ENCODE peak calls at places on chromosome 5, in seven cellular contexts. D is right lobe of liver; Y is A549; E is nucleus accumbens; F is activated CD8-positive, alpha-beta memory T cell treated with anti-CD3 and anti-CD28 coated beads, Interleukin-2, amount 50 U/mL, for 48 hours; C is retina; I is activated T-cell treated with anti-CD3 and anti-CD28 coated beads, Interleukin-2, amount 50 U/mL, for 4 hours. H is an unnamed sample.

GRCh38 chr5:95861221-95861857 is 38.8 kb upstream of the GLRX start:
- DNase-seq in Y (peak), I (peak), E (no peak), F (peak), D (peak), C (no peak), H (no peak)

GRCh38 chr5:67493676-67494075 is 297.1 kb upstream of the CD180 start:
- DNase-seq in F (no peak), E (peak), I (no peak), Y (no peak), D (peak), C (peak), H (no peak)

GRCh38 chr5:29498860-29499259 is 1694.6 kb upstream of the CDH6 start:
- DNase-seq in Y (no peak), F (no peak), C (no peak), I (no peak), D (no peak), E (no peak), H (no peak)

GRCh38 chr5:67287795-67288194 is 91.2 kb upstream of the CD180 start:
- DNase-seq in C (peak), E (no peak), F (no peak), I (no peak), D (no peak), Y (no peak), H (no peak)

GRCh38 chr5:78731884-78732283 is 83.3 kb upstream of the LHFPL2 start:
- DNase-seq in C (no peak), D (no peak), Y (no peak), F (no peak), E (no peak), I (no peak), H (no peak)

GRCh38 chr5:181246276-181247050 is 2.8 kb upstream of the RACK1 start:
- DNase-seq in D (peak), Y (peak), I (peak), E (no peak), F (peak), C (peak), H (no peak)

GRCh38 chr5:123203105-123203794 is 114.2 kb downstream of the PRDM6 start:
- DNase-seq in I (no peak), Y (no peak), D (no peak), E (no peak), F (no peak), C (no peak), H (no peak)

GRCh38 chr5:61604626-61605025 is 272.6 kb downstream of the ZSWIM6 start:
- DNase-seq in D (no peak), I (no peak), Y (no peak), F (no peak), E (no peak), C (no peak), H (no peak)

GRCh38 chr5:160467555-160468418 is 46.1 kb downstream of the PTTG1 start:
- DNase-seq in I (peak), E (no peak), F (peak), Y (peak), C (no peak), D (peak), H (no peak)

GRCh38 chr5:539469-540214 is 15.4 kb upstream of the SLC9A3 start:
- DNase-seq in I (no peak), Y (no peak), D (no peak), F (no peak), E (no peak), C (peak), H (no peak)

GRCh38 chr5:149028984-149029383 is 33.9 kb downstream of the SH3TC2 start:
- DNase-seq in F (no peak), C (no peak), I (no peak), D (no peak), E (no peak), Y (no peak), H (no peak)

GRCh38 chr5:112004867-112005532 is 248.0 kb upstream of the NREP start:
- DNase-seq in E (no peak), D (no peak), I (no peak), Y (no peak), C (no peak), F (no peak), H (no peak)

GRCh38 chr5:101915559-101915958 is 380.5 kb downstream of the SLCO4C1 start:
- DNase-seq in F (no peak), I (no peak), Y (peak), D (no peak), E (no peak), C (no peak), H (no peak)

GRCh38 chr5:78629590-78629989 is 19.0 kb downstream of the LHFPL2 start:
- DNase-seq in I (no peak), C (no peak), Y (no peak), D (no peak), E (no peak), F (no peak), H (no peak)

GRCh38 chr5:125481506-125482455 is 735.3 kb upstream of the ZNF608 start:
- DNase-seq in F (no peak), E (no peak), I (no peak), Y (no peak), D (no peak), C (peak), H (no peak)

GRCh38 chr5:135705230-135705631 is 126.4 kb upstream of the CXCL14 start:
- DNase-seq in I (no peak), D (no peak), F (no peak), C (no peak), Y (no peak), E (no peak), H (no peak)

GRCh38 chr5:73692981-73693380 is 67.0 kb downstream of the ARHGEF28 start:
- DNase-seq in D (no peak), E (no peak), C (no peak), F (no peak), Y (no peak), I (no peak), H (no peak)

GRCh38 chr5:102958481-102959011 is 161.4 kb downstream of the GIN1 start:
- DNase-seq in Y (no peak), D (no peak), E (no peak), C (peak), F (no peak), I (no peak), H (no peak)